ENCODE peak calls at places on chromosomes 3 and 15, in seven cellular contexts. S is body of pancreas, Q is heart left ventricle, M is GM12891, W is esophagus squamous epithelium, N is Peyer's patch, J is adrenal gland. B is an unnamed sample.

GRCh38 chr15:75347222-75348033 is 589 bp downstream of the NEIL1 start:
- DNase-seq in W (peak; percentile 31), S (peak; percentile 62), N (peak; percentile 80), J (peak; percentile 66), Q (peak; percentile 73), M (peak; percentile 66), B (peak; percentile 94)

GRCh38 chr15:63501256-63502089 is 2.9 kb upstream of the USP3 start:
- DNase-seq in M (no peak), S (peak; percentile 86), Q (peak; percentile 87), J (peak; percentile 78), W (no peak), N (peak; percentile 82), B (peak; percentile 90)

GRCh38 chr15:67790610-67791319 is 34.5 kb upstream of the SKOR1 start:
- DNase-seq in M (no peak), S (no peak), N (no peak), W (no peak), J (no peak), Q (no peak), B (no peak)

GRCh38 chr3:195612075-195612800 is 28.5 kb upstream of the APOD start:
- DNase-seq in N (no peak), S (peak; percentile 62), W (no peak), Q (no peak), M (no peak), J (peak; percentile 18), B (no peak)

GRCh38 chr3:193974147-193974546 is 161.8 kb upstream of the HES1 start:
- DNase-seq in M (no peak), S (no peak), J (no peak), N (no peak), W (no peak), Q (no peak), B (no peak)

GRCh38 chr3:58063424-58063823 is 55.2 kb downstream of the FLNB start:
- DNase-seq in W (no peak), S (peak; percentile 69), M (no peak), N (no peak), J (peak; percentile 83), Q (no peak), B (no peak)

GRCh38 chr3:172751188-172751571 is 654 bp downstream of the ECT2 start:
- DNase-seq in Q (no peak), W (no peak), J (peak; percentile 14), M (no peak), S (no peak), N (no peak), B (no peak)

GRCh38 chr15:88476635-88477038 is 9.1 kb downstream of the MRPS11 start:
- DNase-seq in W (no peak), M (no peak), J (peak; percentile 62), N (no peak), S (peak; percentile 55), Q (peak; percentile 55), B (no peak)

GRCh38 chr15:100841426-100841825 is 38.2 kb upstream of the ALDH1A3 start:
- DNase-seq in W (no peak), N (no peak), S (no peak), J (no peak), Q (no peak), M (no peak), B (no peak)

GRCh38 chr3:153060346-153060745 is 101.7 kb upstream of the RAP2B start:
- DNase-seq in Q (no peak), J (no peak), W (no peak), M (no peak), S (no peak), N (no peak), B (no peak)

GRCh38 chr15:29945943-29946591 is 123.8 kb upstream of the TJP1 start:
- DNase-seq in M (no peak), Q (no peak), N (no peak), J (no peak), W (no peak), S (no peak), B (no peak)

GRCh38 chr3:73448041-73448440 is 176.7 kb downstream of the PDZRN3 start:
- DNase-seq in Q (no peak), S (no peak), M (no peak), N (no peak), J (no peak), W (no peak), B (no peak)

GRCh38 chr3:108862865-108863798 is 40.5 kb downstream of the TRAT1 start:
- DNase-seq in Q (no peak), J (no peak), S (no peak), M (no peak), W (no peak), N (no peak), B (no peak)

GRCh38 chr3:42838571-42838970 is 29.3 kb downstream of the ACKR2 start:
- DNase-seq in Q (no peak), J (no peak), W (no peak), N (no peak), M (no peak), S (no peak), B (no peak)

GRCh38 chr3:122589297-122589696 is 11.8 kb downstream of the PARP15 start:
- DNase-seq in S (no peak), Q (no peak), N (no peak), M (no peak), J (no peak), W (no peak), B (no peak)

GRCh38 chr3:125313060-125313635 is 62.0 kb downstream of the ZNF148 start:
- DNase-seq in W (no peak), N (no peak), S (no peak), Q (no peak), J (no peak), M (no peak), B (no peak)

GRCh38 chr3:140816804-140817203 is 124.8 kb upstream of the SLC25A36 start:
- DNase-seq in N (no peak), M (no peak), Q (no peak), J (no peak), W (no peak), S (no peak), B (no peak)

DNA sequence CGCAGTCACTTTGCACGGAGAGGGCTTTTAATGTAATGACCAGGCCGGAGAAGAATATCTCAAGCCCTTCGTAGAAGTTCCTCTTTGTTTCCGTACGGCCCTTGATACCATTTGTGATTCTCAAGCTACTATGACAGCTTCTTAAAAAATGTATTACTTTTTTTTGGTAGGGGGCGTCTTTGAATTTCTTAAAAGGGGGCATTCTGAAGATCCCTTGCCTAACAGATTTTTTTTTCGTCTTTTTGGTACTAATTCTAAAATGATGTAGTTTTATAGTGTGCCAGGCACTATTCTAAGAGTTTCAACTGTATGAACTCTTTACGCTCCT is 614.0 kb downstream of the MCTP2 start:
- DNase-seq in M (no peak), S (no peak), J (no peak), W (no peak), N (no peak), Q (no peak), B (no peak)
- TF ChIP-seq POLR2A in M (no peak), S (no peak), J (no peak), W (no peak), N (no peak), Q (no peak), B (no peak)

GRCh38 chr3:113947372-113948014 is at the start of gene ZDHHC23:
- DNase-seq in S (peak; percentile 92), Q (peak; percentile 59), W (no peak), J (peak; percentile 73), M (peak; percentile 60), N (peak; percentile 94), B (peak; percentile 92)
- TF ChIP-seq POLR2A in S (peak; percentile 53), Q (no peak), W (no peak), J (no peak), M (no peak), N (no peak), B (no peak)

GRCh38 chr3:184174646-184175492 is at the start of gene AP2M1:
- DNase-seq in J (peak; percentile 99), W (peak; percentile 94), Q (peak; percentile 98), M (peak; percentile 96), S (peak; percentile 100), N (peak; percentile 97), B (peak; percentile 100)
- TF ChIP-seq POLR2A in J (peak; percentile 89), W (no peak), Q (peak; percentile 93), M (peak; percentile 69), S (peak; percentile 76), N (peak; percentile 91), B (no peak)

GRCh38 chr15:73709241-73709640 is 25.1 kb downstream of the CD276 start:
- DNase-seq in N (no peak), M (no peak), W (no peak), Q (no peak), S (no peak), J (no peak), B (no peak)

GRCh38 chr15:73709671-73710070 is 25.5 kb downstream of the CD276 start:
- DNase-seq in M (no peak), Q (no peak), S (no peak), J (no peak), W (no peak), N (peak; percentile 67), B (no peak)

GRCh38 chr15:73708691-73709090 is 24.5 kb downstream of the CD276 start:
- DNase-seq in Q (no peak), N (no peak), S (no peak), W (no peak), J (no peak), M (no peak), B (no peak)

GRCh38 chr15:73700041-73700842 is 16.1 kb downstream of the CD276 start:
- DNase-seq in Q (peak; percentile 67), W (no peak), J (peak; percentile 87), S (peak; percentile 85), M (peak; percentile 63), N (peak; percentile 73), B (peak; percentile 87)

DNA sequence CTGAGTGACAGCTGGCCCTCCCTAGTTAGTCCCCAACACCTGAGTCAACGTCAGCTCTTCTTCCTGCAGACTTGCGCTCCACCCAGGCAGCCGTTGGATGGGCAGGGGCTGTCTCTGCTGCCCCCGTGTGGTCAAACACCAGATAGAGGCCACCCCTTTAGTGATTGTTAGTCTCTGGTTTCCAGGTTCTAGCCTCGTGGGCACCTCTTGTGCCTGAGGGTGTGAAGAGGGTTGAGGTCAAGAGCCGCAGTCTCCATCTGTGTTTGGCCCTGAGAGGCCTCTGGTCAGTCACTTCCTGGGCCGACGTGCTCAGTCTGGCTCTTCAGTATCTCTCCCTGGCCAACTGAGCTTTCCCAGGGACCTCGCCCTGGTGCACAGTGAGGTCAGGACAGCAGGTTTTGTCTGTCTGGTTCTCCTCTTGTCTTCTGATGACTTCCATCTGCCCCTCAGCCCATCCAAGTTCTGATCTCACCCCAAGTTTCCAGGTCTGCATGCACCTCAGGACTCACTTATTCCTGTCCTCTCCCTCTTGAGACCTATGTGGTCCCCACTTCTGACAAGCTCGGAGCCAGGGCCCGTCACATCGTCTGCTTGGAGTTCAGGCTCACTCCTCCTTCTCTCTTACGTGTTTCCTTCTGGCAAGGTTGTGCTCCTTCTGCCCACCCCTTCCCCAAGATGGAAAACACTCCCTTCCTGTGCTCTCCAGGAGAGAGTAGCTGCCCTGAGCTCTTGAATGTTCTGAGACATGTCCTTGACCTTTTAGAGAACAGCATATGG is 20.9 kb downstream of the CD276 start:
- DNase-seq in S (peak; percentile 59), N (peak; percentile 76), J (peak; percentile 65), M (peak; percentile 72), Q (peak; percentile 44), W (peak; percentile 2), B (peak; percentile 87)
- TF ChIP-seq POLR2A in S (no peak), N (no peak), J (no peak), M (no peak), Q (no peak), W (no peak), B (no peak)

B was measured in spleen.